ENCODE peak calls at places on chromosomes 1 and 21, in four cellular contexts. K is psoas muscle, G is pancreas, N is GM12865. C is an unnamed sample.

GRCh38 chr1:219383273-219383672 is 209.6 kb downstream of the LYPLAL1 start:
- DNase-seq in K (no peak), G (no peak), N (no peak), C (no peak)

GRCh38 chr1:63794927-63795326 is 21.1 kb downstream of the ROR1 start:
- DNase-seq in K (no peak), G (no peak), N (no peak), C (no peak)

GRCh38 chr1:228048120-228048519 is 34.4 kb upstream of the ARF1 start:
- DNase-seq in K (no peak), G (no peak), N (no peak), C (no peak)

GRCh38 chr21:38171723-38172344 is 85.0 kb upstream of the KCNJ15 start:
- DNase-seq in K (no peak), G (peak), N (no peak), C (no peak)

GRCh38 chr1:14220324-14220723 is 378.2 kb upstream of the KAZN start:
- DNase-seq in K (no peak), G (no peak), N (no peak), C (no peak)

GRCh38 chr1:206633708-206634121 is 1.6 kb upstream of the DYRK3 start:
- DNase-seq in K (no peak), G (no peak), N (no peak), C (no peak)

GRCh38 chr1:9737716-9738115 is 86.0 kb downstream of the CLSTN1 start:
- DNase-seq in K (no peak), G (peak), N (no peak), C (no peak)

GRCh38 chr1:86775395-86775794 is 71.0 kb downstream of the SH3GLB1 start:
- DNase-seq in K (no peak), G (no peak), N (no peak), C (no peak)

GRCh38 chr1:33763406-33763805 is 100.5 kb upstream of the HMGB4 start:
- DNase-seq in K (peak), G (no peak), N (no peak), C (no peak)

GRCh38 chr1:34710811-34711210 is 44.0 kb upstream of the GJB5 start:
- DNase-seq in K (no peak), G (no peak), N (no peak), C (no peak)

GRCh38 chr1:153774780-153775431 is at the start of gene SLC27A3:
- DNase-seq in K (peak), G (peak), N (peak), C (no peak)

GRCh38 chr21:37687001-37687400 is 229.3 kb downstream of the KCNJ6 start:
- DNase-seq in K (no peak), G (no peak), N (no peak), C (no peak)

GRCh38 chr1:171590022-171590421 is 32.0 kb upstream of the MYOCOS start:
- DNase-seq in K (no peak), G (no peak), N (no peak), C (no peak)

GRCh38 chr1:206946261-206946660 is at the start of gene PIGR:
- DNase-seq in K (no peak), G (no peak), N (no peak), C (no peak)

GRCh38 chr1:243507001-243507671 is 251.3 kb downstream of the SDCCAG8 start:
- DNase-seq in K (no peak), G (no peak), N (no peak), C (peak)

GRCh38 chr1:160740133-160740688 is 1.2 kb downstream of the SLAMF7 start:
- DNase-seq in K (no peak), G (no peak), N (peak), C (no peak)

GRCh38 chr1:30875916-30876315 is 32.6 kb downstream of the SDC3 start:
- DNase-seq in K (no peak), G (no peak), N (no peak), C (no peak)

GRCh38 chr1:159944623-159945455 is 574 bp downstream of the IGSF9 start:
- DNase-seq in K (no peak), G (no peak), N (no peak), C (no peak)

GRCh38 chr1:233790662-233791371 is 113.7 kb upstream of the SLC35F3 start:
- DNase-seq in K (no peak), G (no peak), N (peak), C (peak)

GRCh38 chr1:40107290-40107959 is 10.4 kb upstream of the PPT1 start:
- DNase-seq in K (no peak), G (no peak), N (no peak), C (no peak)

GRCh38 chr1:114390960-114391359 is 120.0 kb downstream of the TRIM33 start:
- DNase-seq in K (no peak), G (no peak), N (no peak), C (no peak)

GRCh38 chr1:172496678-172497077 is 36.3 kb upstream of the SUCO start:
- DNase-seq in K (no peak), G (no peak), N (no peak), C (no peak)

GRCh38 chr1:159653201-159653600 is 61.2 kb downstream of the CRP start:
- DNase-seq in K (no peak), G (no peak), N (no peak), C (no peak)

DNA sequence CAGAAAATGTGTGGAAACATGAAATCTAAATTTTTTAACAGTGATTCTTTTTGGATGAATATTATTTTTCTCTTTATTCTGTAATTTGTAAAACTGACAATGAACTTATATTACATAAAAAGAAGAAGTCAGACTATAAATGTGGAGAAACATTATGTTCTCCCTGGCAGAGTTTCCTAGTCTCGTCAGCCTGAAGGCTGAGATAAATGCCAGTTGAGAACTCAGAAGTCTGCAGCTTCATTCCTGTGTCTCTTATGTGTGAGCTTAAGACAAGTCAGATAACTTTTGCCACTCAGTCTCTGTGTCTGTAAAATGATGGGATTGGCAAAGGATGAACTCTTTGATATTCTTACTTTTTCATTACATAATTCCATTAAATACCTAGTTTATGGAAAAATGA is 568.8 kb upstream of the ZRANB2 start:
- DNase-seq in K (no peak), G (no peak), N (no peak), C (no peak)
- H3K4me3 ChIP-seq in K (no peak), G (no peak), N (no peak), C (no peak)

GRCh38 chr1:152049291-152050073 is 12.7 kb upstream of the S100A11 start:
- DNase-seq in K (no peak), G (no peak), N (no peak), C (no peak)

GRCh38 chr1:152047954-152048640 is 11.3 kb upstream of the S100A11 start:
- DNase-seq in K (peak), G (peak), N (peak), C (peak)

GRCh38 chr1:152047607-152047953 is 10.8 kb upstream of the S100A11 start:
- DNase-seq in K (peak), G (peak), N (no peak), C (no peak)

GRCh38 chr1:152050886-152051764 is 14.3 kb upstream of the S100A11 start:
- DNase-seq in K (no peak), G (no peak), N (no peak), C (no peak)

GRCh38 chr1:152048641-152048970 is 11.8 kb upstream of the S100A11 start:
- DNase-seq in K (no peak), G (no peak), N (no peak), C (no peak)
- H3K4me3 ChIP-seq in K (no peak), G (no peak), N (peak), C (no peak)

DNA sequence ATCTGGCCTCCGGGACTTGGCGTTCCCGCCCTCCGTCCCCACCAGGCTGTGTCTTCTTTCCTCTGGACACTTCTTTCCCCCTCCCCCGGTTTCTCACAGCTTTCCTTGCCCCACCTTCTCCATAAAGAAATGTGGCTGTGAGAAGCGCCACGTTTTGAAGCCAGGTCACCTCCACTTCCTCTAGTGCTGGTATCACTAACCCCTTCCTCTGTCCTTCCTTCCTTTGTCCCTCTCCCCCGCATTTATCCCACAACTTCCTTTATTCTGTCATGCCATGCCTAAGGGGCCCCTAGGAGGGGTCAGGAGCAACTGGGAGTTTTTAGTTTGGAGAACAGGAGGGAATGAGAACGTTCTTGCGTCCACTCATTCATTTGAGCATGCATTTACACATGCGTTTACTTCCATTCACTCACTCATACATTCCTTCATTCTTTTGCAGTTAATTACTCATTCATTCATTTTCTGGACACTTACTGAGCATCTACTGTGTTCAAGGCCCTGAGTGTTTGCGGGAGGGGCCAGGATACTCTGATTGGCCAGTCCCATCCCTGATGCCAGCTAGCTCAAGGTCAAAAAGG is 5.0 kb upstream of the ACOT11 start:
- DNase-seq in K (no peak), G (no peak), N (no peak), C (no peak)
- H3K4me3 ChIP-seq in K (no peak), G (no peak), N (no peak), C (no peak)

GRCh38 chr1:107939256-107939655 is 25.7 kb downstream of the VAV3 start:
- DNase-seq in K (no peak), G (no peak), N (no peak), C (no peak)

GRCh38 chr1:107934573-107934972 is 30.4 kb downstream of the VAV3 start:
- DNase-seq in K (no peak), G (no peak), N (peak), C (no peak)

GRCh38 chr1:107936498-107937481 is 28.2 kb downstream of the VAV3 start:
- DNase-seq in K (peak), G (no peak), N (peak), C (no peak)

GRCh38 chr1:107933736-107934135 is 31.2 kb downstream of the VAV3 start:
- DNase-seq in K (no peak), G (no peak), N (peak), C (no peak)

DNA sequence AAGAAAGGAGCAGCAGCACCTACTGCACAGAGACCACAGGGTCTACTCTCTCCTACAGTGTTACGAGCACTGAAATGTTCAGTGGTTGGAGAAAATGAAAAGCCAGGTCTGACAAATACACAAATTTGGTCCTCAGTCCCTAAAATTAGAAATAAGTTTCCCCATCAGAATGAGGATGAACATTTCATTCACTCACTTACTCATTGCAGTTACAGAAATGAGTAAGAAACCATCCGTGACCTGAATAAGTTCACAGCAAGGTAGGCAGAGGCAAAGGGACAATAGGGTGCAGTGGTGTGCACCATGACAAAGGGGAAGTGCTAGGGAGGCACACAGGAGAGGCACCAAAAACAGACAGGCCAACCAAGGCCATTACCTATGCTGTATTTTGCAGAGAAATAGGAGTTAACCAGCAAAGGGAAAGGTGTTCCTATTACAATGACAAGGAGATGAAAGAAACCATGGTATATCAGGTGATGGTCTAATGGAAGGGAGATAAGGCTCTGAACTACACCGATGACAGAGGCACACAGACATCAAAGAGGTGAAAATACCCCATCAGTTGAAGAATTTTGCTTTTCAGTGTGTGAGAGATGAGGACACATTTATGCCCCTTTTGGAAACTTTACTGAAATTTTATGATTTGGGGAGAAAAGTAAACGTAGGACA is 29.4 kb downstream of the VAV3 start:
- DNase-seq in K (no peak), G (no peak), N (peak), C (peak)
- H3K4me3 ChIP-seq in K (no peak), G (no peak), N (no peak), C (no peak)

GRCh38 chr1:204358145-204358544 is 1.6 kb downstream of the PLEKHA6 start:
- DNase-seq in K (no peak), G (no peak), N (no peak), C (no peak)

GRCh38 chr1:204357551-204357950 is 2.2 kb downstream of the PLEKHA6 start:
- DNase-seq in K (peak), G (no peak), N (no peak), C (no peak)

GRCh38 chr1:204359131-204359473 is 627 bp downstream of the PLEKHA6 start:
- DNase-seq in K (no peak), G (no peak), N (no peak), C (no peak)

GRCh38 chr1:204359474-204360255 is at the start of gene PLEKHA6:
- DNase-seq in K (peak), G (no peak), N (no peak), C (peak)

GRCh38 chr1:204358605-204359004 is 1.1 kb downstream of the PLEKHA6 start:
- DNase-seq in K (no peak), G (no peak), N (no peak), C (no peak)
- H3K4me3 ChIP-seq in K (no peak), G (no peak), N (no peak), C (no peak)

GRCh38 chr1:168105846-168106245 is 30.9 kb downstream of the GPR161 start:
- DNase-seq in K (no peak), G (no peak), N (no peak), C (no peak)
- H3K4me3 ChIP-seq in K (no peak), G (no peak), N (no peak), C (no peak)

GRCh38 chr1:151838491-151839412 is 868 bp downstream of the C2CD4D start:
- DNase-seq in K (no peak), G (peak), N (peak), C (no peak)

GRCh38 chr1:151837841-151838490 is 1.7 kb downstream of the C2CD4D start:
- DNase-seq in K (peak), G (peak), N (peak), C (no peak)

GRCh38 chr1:151841141-151841540 is 1.5 kb upstream of the C2CD4D start:
- DNase-seq in K (no peak), G (no peak), N (no peak), C (no peak)

GRCh38 chr1:151839457-151840409 is at the start of gene C2CD4D:
- DNase-seq in K (no peak), G (peak), N (peak), C (peak)

DNA sequence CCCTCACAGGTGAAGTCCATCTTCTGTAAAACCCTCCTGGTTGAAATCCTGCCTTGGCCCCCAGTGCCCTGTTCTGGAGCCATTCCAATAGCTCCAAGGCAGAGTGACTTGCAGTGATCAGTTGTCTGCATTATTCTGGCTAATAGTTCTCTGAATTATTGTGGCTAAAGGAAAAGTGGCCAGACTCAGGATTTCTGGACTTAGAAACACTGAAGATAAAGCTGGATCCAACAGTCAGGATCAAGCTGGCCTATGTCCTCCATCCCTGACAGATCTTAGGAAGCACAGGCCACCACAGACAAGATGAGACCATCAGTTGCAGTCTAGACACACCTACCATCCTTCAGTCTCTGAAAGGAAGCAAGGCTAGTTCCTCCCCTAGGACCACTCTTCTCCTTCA is 801 bp upstream of the C2CD4D start:
- DNase-seq in K (no peak), G (no peak), N (no peak), C (no peak)
- H3K4me3 ChIP-seq in K (no peak), G (peak), N (peak), C (peak)

C was measured in Jurkat, Clone E6-1.